ENCODE peak calls at places on chromosomes 13 and 19, in four cellular contexts. Y, T, G and L are unnamed samples.

GRCh38 chr19:49579947-49580263 is 451 bp downstream of the NOSIP start:
- DNase-seq in T (no peak), G (no peak), Y (no peak), L (no peak)

GRCh38 chr19:18437481-18438330 is at the start of gene ISYNA1:
- DNase-seq in Y (no peak), T (no peak), G (peak), L (peak)

GRCh38 chr13:22625691-22626090 is 555.1 kb upstream of the SGCG start:
- DNase-seq in G (no peak), T (no peak), Y (no peak), L (no peak)

GRCh38 chr19:43444531-43445340 is 20.7 kb downstream of the LYPD3 start:
- DNase-seq in G (no peak), Y (no peak), T (no peak), L (peak)

GRCh38 chr13:108508263-108508662 is 121.1 kb upstream of the MYO16 start:
- DNase-seq in Y (no peak), G (no peak), T (no peak), L (no peak)

GRCh38 chr13:42422681-42423080 is 150.7 kb downstream of the AKAP11 start:
- DNase-seq in Y (no peak), T (no peak), G (no peak), L (no peak)

GRCh38 chr13:113856716-113857065 is 7.2 kb downstream of the GAS6 start:
- DNase-seq in Y (peak), T (no peak), G (no peak), L (no peak)

GRCh38 chr19:29668746-29669609 is 3.7 kb downstream of the PLEKHF1 start:
- DNase-seq in Y (no peak), T (no peak), G (no peak), L (peak)

GRCh38 chr13:79668353-79668752 is 187.4 kb downstream of the NDFIP2 start:
- DNase-seq in T (no peak), G (no peak), Y (no peak), L (no peak)